ENCODE peak calls at places on chromosomes 1 and 21, in four cellular contexts. T is neural crest cell, G is fibroblast of lung, D is K562. O is an unnamed sample.

GRCh38 chr1:227333423-227333822 is 15.1 kb upstream of the CDC42BPA start:
- DNase-seq in D (no peak), G (peak; percentile 28), T (no peak), O (no peak)

GRCh38 chr1:2112280-2112701 is 62.1 kb downstream of the PRKCZ start:
- DNase-seq in G (no peak), T (no peak), D (no peak), O (no peak)

GRCh38 chr1:159088050-159088449 is 11.5 kb upstream of the AIM2 start:
- DNase-seq in D (no peak), G (peak; percentile 87), T (no peak), O (peak; percentile 90)

GRCh38 chr1:238944028-238944427 is 442.3 kb upstream of the CHRM3 start:
- DNase-seq in T (no peak), D (no peak), G (no peak), O (no peak)

GRCh38 chr1:28144203-28145135 is 32.0 kb downstream of the PTAFR start:
- DNase-seq in D (peak; percentile 51), T (no peak), G (peak; percentile 73), O (peak; percentile 65)

GRCh38 chr1:59132353-59132752 is 164.5 kb upstream of the FGGY start:
- DNase-seq in D (no peak), T (no peak), G (no peak), O (no peak)

GRCh38 chr1:117048431-117049133 is 11.5 kb upstream of the TTF2 start:
- DNase-seq in T (no peak), G (no peak), D (no peak), O (no peak)

GRCh38 chr21:39182484-39183271 is 573 bp downstream of the PSMG1 start:
- DNase-seq in T (no peak), G (no peak), D (peak; percentile 21), O (peak; percentile 20)

GRCh38 chr1:160189649-160190625 is at the start of gene CASQ1:
- DNase-seq in T (no peak), G (peak; percentile 43), D (no peak), O (no peak)

GRCh38 chr1:100530901-100531487 is 6.9 kb upstream of the GPR88 start:
- DNase-seq in D (no peak), T (no peak), G (peak; percentile 81), O (no peak)

GRCh38 chr1:107683683-107684082 is 281.3 kb downstream of the VAV3 start:
- DNase-seq in G (no peak), D (no peak), T (no peak), O (no peak)

GRCh38 chr1:36183309-36183856 is 27.4 kb downstream of the MAP7D1 start:
- DNase-seq in D (no peak), T (no peak), G (peak; percentile 41), O (no peak)

GRCh38 chr1:61496501-61496900 is 228.4 kb downstream of the TM2D1 start:
- DNase-seq in G (peak; percentile 16), D (no peak), T (no peak), O (peak; percentile 87)

GRCh38 chr1:15799004-15799867 is 8.2 kb downstream of the UQCRHL start:
- DNase-seq in G (peak; percentile 98), D (peak; percentile 22), T (no peak), O (peak; percentile 90)

GRCh38 chr1:186740324-186740723 is 60.1 kb upstream of the PTGS2 start:
- DNase-seq in G (no peak), T (no peak), D (no peak), O (no peak)

GRCh38 chr21:45806042-45806441 is 162.5 kb downstream of the PCBP3 start:
- DNase-seq in D (no peak), T (no peak), G (no peak), O (no peak)

GRCh38 chr1:162757476-162757875 is 33.0 kb upstream of the HSD17B7 start:
- DNase-seq in D (no peak), G (peak; percentile 75), T (no peak), O (peak; percentile 27)

GRCh38 chr1:150979007-150979722 is 2.9 kb upstream of the ANXA9 start:
- DNase-seq in T (peak; percentile 94), D (peak; percentile 78), G (peak; percentile 78), O (peak; percentile 78)

GRCh38 chr1:29254346-29254745 is 18.0 kb downstream of the PTPRU start:
- DNase-seq in G (peak; percentile 58), T (no peak), D (no peak), O (no peak)

GRCh38 chr1:206714331-206715058 is 29.8 kb downstream of the MAPKAPK2 start:
- DNase-seq in D (no peak), G (peak; percentile 56), T (no peak), O (peak; percentile 81)

GRCh38 chr1:93702102-93702827 is 20.6 kb upstream of the BCAR3 start:
- DNase-seq in D (no peak), G (peak; percentile 33), T (no peak), O (no peak)

GRCh38 chr1:180568211-180568610 is 9.4 kb downstream of the OVAAL start:
- DNase-seq in D (no peak), T (no peak), G (no peak), O (no peak)

GRCh38 chr1:83559090-83559489 is 439.8 kb downstream of the TTLL7 start:
- DNase-seq in D (no peak), G (no peak), T (no peak), O (no peak)

GRCh38 chr1:221206076-221206475 is 326.8 kb downstream of the HLX start:
- DNase-seq in D (no peak), G (no peak), T (no peak), O (no peak)

GRCh38 chr21:43867332-43867703 is 2.3 kb downstream of the AGPAT3 start:
- DNase-seq in T (no peak), G (no peak), D (no peak), O (no peak)

GRCh38 chr1:224676613-224677012 is 60.5 kb downstream of the CNIH3 start:
- DNase-seq in D (no peak), G (no peak), T (no peak), O (no peak)

GRCh38 chr1:38127432-38127831 is 80.8 kb upstream of the POU3F1 start:
- DNase-seq in T (no peak), G (no peak), D (no peak), O (no peak)

GRCh38 chr1:92079441-92079840 is 704 bp upstream of the BTBD8 start:
- DNase-seq in D (no peak), T (no peak), G (no peak), O (no peak)

GRCh38 chr1:31788825-31789256 is 24.7 kb upstream of the ADGRB2 start:
- DNase-seq in D (no peak), T (no peak), G (peak; percentile 80), O (peak; percentile 68)

GRCh38 chr21:31203371-31204054 is 140.5 kb downstream of the TIAM1 start:
- DNase-seq in D (no peak), T (no peak), G (peak; percentile 59), O (no peak)

GRCh38 chr1:65429806-65430205 is 9.3 kb downstream of the LEPR start:
- DNase-seq in T (no peak), G (peak; percentile 84), D (no peak), O (peak; percentile 83)

GRCh38 chr1:111553199-111553598 is 49.8 kb upstream of the ADORA3 start:
- DNase-seq in G (peak; percentile 88), D (no peak), T (no peak), O (peak; percentile 93)

GRCh38 chr1:155130272-155131006 is 2.8 kb downstream of the EFNA1 start:
- DNase-seq in D (no peak), G (no peak), T (no peak), O (no peak)

DNA sequence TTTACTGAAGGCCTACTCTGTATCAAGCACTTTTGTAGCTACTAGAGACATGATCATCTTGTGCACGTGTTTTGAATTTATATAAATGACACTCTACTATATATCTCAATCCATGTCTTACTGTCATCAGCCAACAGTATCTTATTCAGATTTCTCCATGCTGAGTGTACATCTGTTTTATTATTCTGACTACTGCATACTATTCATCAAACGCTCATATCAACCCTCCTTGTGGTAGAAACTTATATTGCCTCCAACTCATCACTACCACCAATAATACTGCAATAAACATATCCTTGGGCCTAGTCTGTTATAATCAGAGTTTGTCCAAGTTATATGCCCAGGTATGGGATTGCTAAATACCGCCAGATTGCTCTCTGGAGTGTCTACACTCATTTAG is 81.6 kb upstream of the IRF2BP2 start:
- DNase-seq in T (no peak), D (peak; percentile 29), G (no peak), O (peak; percentile 8)
- TF ChIP-seq CTCF in T (peak; percentile 38), D (no peak), G (no peak), O (peak; percentile 66)

GRCh38 chr1:171351961-171352360 is 38.0 kb downstream of the FMO4 start:
- DNase-seq in D (no peak), G (no peak), T (no peak), O (no peak)

GRCh38 chr1:171357179-171357578 is 43.2 kb downstream of the FMO4 start:
- DNase-seq in G (no peak), D (no peak), T (no peak), O (no peak)

GRCh38 chr1:171350579-171350978 is 36.6 kb downstream of the FMO4 start:
- DNase-seq in T (no peak), D (no peak), G (no peak), O (no peak)

GRCh38 chr1:171355727-171356126 is 41.7 kb downstream of the FMO4 start:
- DNase-seq in D (no peak), T (no peak), G (peak; percentile 66), O (no peak)

GRCh38 chr1:171352554-171352953 is 38.6 kb downstream of the FMO4 start:
- DNase-seq in D (no peak), G (no peak), T (no peak), O (no peak)
- TF ChIP-seq CTCF in D (no peak), G (no peak), T (no peak), O (no peak)

DNA sequence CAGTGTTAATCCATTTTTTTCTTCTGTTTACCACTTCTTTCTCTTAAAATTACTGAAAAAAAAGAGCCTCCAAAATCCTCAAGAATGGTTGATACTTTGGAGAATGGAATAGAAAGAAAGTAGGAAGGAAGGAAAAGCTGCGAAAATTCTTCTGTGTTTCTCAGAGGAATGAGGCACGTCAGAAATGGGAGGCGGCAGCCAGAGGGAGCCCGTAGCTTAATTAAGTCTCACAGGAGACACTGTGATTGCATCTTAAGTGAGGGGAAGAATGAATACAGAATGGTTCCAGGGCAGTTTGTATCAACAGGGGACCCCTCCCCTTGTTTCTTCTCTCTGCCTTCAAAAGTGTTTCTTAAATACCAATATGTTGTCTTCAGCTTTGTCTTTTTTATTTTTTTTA is 1099.5 kb downstream of the PLA2G4A start:
- DNase-seq in T (peak; percentile 2), G (peak; percentile 48), D (no peak), O (peak; percentile 23)
- TF ChIP-seq CTCF in T (peak; percentile 60), G (peak; percentile 15), D (no peak), O (peak; percentile 75)

DNA sequence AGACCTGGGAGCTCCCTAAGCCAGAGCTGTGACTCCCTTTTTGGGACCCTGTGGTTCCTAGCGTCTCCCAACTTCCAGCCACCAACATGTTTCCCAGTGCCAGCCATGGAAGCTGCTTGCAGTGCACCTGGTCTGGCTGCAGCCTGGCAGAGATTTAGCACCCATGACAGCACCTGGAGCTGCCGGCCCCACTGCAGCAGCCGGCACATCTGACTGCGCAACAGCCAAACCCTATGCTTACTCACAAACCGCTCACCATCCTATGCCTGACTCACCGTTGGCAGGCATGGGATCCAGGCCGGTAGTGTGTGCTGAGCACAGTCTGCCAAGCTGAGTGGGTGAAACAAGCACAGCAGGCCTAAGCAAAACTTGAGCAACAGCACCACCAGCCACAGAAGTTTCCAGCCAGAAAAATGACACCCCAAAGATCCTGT is 435.9 kb upstream of the PRMT6 start:
- DNase-seq in G (peak; percentile 85), T (no peak), D (no peak), O (no peak)
- TF ChIP-seq CTCF in G (no peak), T (no peak), D (no peak), O (no peak)

O was measured in HFFc6.